ENCODE peak calls at places on chromosome 15, in four cellular contexts. One of them, this sample, is unnamed.

GRCh38 chr15:53978248-53978906 is at the start of gene UNC13C:
- DNase-seq in OCI-M1: no peak
- DNase-seq in T follicular helper cell: no peak
- DNase-seq in HTR-8/SVneo: no peak
- DNase-seq in this sample: no peak

GRCh38 chr15:100043069-100043641 is 298.6 kb downstream of the ADAMTS17 start:
- DNase-seq in OCI-M1: peak
- DNase-seq in T follicular helper cell: no peak
- DNase-seq in HTR-8/SVneo: peak
- DNase-seq in this sample: peak

GRCh38 chr15:69600556-69601085 is 148.0 kb downstream of the RPLP1 start:
- DNase-seq in OCI-M1: no peak
- DNase-seq in T follicular helper cell: no peak
- DNase-seq in HTR-8/SVneo: no peak
- DNase-seq in this sample: no peak

GRCh38 chr15:39426552-39427532 is 154.0 kb upstream of the THBS1 start:
- DNase-seq in OCI-M1: peak
- DNase-seq in T follicular helper cell: peak
- DNase-seq in HTR-8/SVneo: no peak
- DNase-seq in this sample: peak

GRCh38 chr15:51348688-51349087 is 7.2 kb downstream of the GLDN start:
- DNase-seq in OCI-M1: no peak
- DNase-seq in T follicular helper cell: no peak
- DNase-seq in HTR-8/SVneo: no peak
- DNase-seq in this sample: no peak

GRCh38 chr15:90594297-90594696 is 64.6 kb downstream of the CRTC3 start:
- DNase-seq in OCI-M1: no peak
- DNase-seq in T follicular helper cell: peak
- DNase-seq in HTR-8/SVneo: no peak
- DNase-seq in this sample: no peak

GRCh38 chr15:64151727-64152506 is at the start of gene SNX22:
- DNase-seq in OCI-M1: no peak
- DNase-seq in T follicular helper cell: peak
- DNase-seq in HTR-8/SVneo: no peak
- DNase-seq in this sample: no peak

GRCh38 chr15:39859609-39860008 is 60.5 kb downstream of the GPR176 start:
- DNase-seq in OCI-M1: no peak
- DNase-seq in T follicular helper cell: no peak
- DNase-seq in HTR-8/SVneo: no peak
- DNase-seq in this sample: no peak

GRCh38 chr15:94704946-94705345 is 473.6 kb downstream of the MCTP2 start:
- DNase-seq in OCI-M1: no peak
- DNase-seq in T follicular helper cell: no peak
- DNase-seq in HTR-8/SVneo: no peak
- DNase-seq in this sample: no peak

GRCh38 chr15:40545457-40545856 is 19.4 kb downstream of the CCDC32 start:
- DNase-seq in OCI-M1: no peak
- DNase-seq in T follicular helper cell: no peak
- DNase-seq in HTR-8/SVneo: no peak
- DNase-seq in this sample: no peak

GRCh38 chr15:31358957-31359721 is 32.5 kb downstream of the KLF13 start:
- DNase-seq in OCI-M1: no peak
- DNase-seq in T follicular helper cell: no peak
- DNase-seq in HTR-8/SVneo: no peak
- DNase-seq in this sample: no peak

GRCh38 chr15:82126346-82126745 is 80.5 kb upstream of the MEX3B start:
- DNase-seq in OCI-M1: no peak
- DNase-seq in T follicular helper cell: no peak
- DNase-seq in HTR-8/SVneo: no peak
- DNase-seq in this sample: no peak

GRCh38 chr15:90040618-90041017 is 39.5 kb downstream of the ZNF710 start:
- DNase-seq in OCI-M1: peak
- DNase-seq in T follicular helper cell: no peak
- DNase-seq in HTR-8/SVneo: no peak
- DNase-seq in this sample: no peak

GRCh38 chr15:48722764-48723661 is 77.5 kb upstream of the FBN1 start:
- DNase-seq in OCI-M1: peak
- DNase-seq in T follicular helper cell: no peak
- DNase-seq in HTR-8/SVneo: peak
- DNase-seq in this sample: peak

GRCh38 chr15:45112592-45113379 is 1.2 kb downstream of the DUOX2 start:
- DNase-seq in OCI-M1: no peak
- DNase-seq in T follicular helper cell: no peak
- DNase-seq in HTR-8/SVneo: no peak
- DNase-seq in this sample: no peak

GRCh38 chr15:80061581-80061980 is 2.1 kb downstream of the ZFAND6 start:
- DNase-seq in OCI-M1: peak
- DNase-seq in T follicular helper cell: no peak
- DNase-seq in HTR-8/SVneo: no peak
- DNase-seq in this sample: no peak

GRCh38 chr15:83549563-83549962 is 102.4 kb downstream of the SH3GL3 start:
- DNase-seq in OCI-M1: no peak
- DNase-seq in T follicular helper cell: no peak
- DNase-seq in HTR-8/SVneo: no peak
- DNase-seq in this sample: no peak

GRCh38 chr15:59355730-59356129 is 16.9 kb downstream of the MYO1E start:
- DNase-seq in OCI-M1: no peak
- DNase-seq in T follicular helper cell: no peak
- DNase-seq in HTR-8/SVneo: no peak
- DNase-seq in this sample: no peak

GRCh38 chr15:92636950-92637481 is 18.6 kb downstream of the FAM174B start:
- DNase-seq in OCI-M1: no peak
- DNase-seq in T follicular helper cell: no peak
- DNase-seq in HTR-8/SVneo: no peak
- DNase-seq in this sample: peak

GRCh38 chr15:32849769-32850668 is 132.2 kb downstream of the GREM1 start:
- DNase-seq in OCI-M1: peak
- DNase-seq in T follicular helper cell: no peak
- DNase-seq in HTR-8/SVneo: peak
- DNase-seq in this sample: peak

GRCh38 chr15:66714543-66714981 is 12.5 kb downstream of the SMAD6 start:
- DNase-seq in OCI-M1: no peak
- DNase-seq in T follicular helper cell: no peak
- DNase-seq in HTR-8/SVneo: no peak
- DNase-seq in this sample: peak

GRCh38 chr15:66131200-66131599 is 122.3 kb downstream of the MEGF11 start:
- DNase-seq in OCI-M1: no peak
- DNase-seq in T follicular helper cell: no peak
- DNase-seq in HTR-8/SVneo: no peak
- DNase-seq in this sample: no peak

GRCh38 chr15:41584636-41585139 is 25.7 kb downstream of the TYRO3 start:
- DNase-seq in OCI-M1: no peak
- DNase-seq in T follicular helper cell: no peak
- DNase-seq in HTR-8/SVneo: no peak
- DNase-seq in this sample: peak

GRCh38 chr15:50137893-50138292 is 18.9 kb upstream of the ATP8B4 start:
- DNase-seq in OCI-M1: no peak
- DNase-seq in T follicular helper cell: no peak
- DNase-seq in HTR-8/SVneo: no peak
- DNase-seq in this sample: peak

GRCh38 chr15:60520825-60521368 is 42.0 kb upstream of the ICE2 start:
- DNase-seq in OCI-M1: peak
- DNase-seq in T follicular helper cell: peak
- DNase-seq in HTR-8/SVneo: peak
- DNase-seq in this sample: peak

GRCh38 chr15:47427463-47427862 is 289.8 kb upstream of the SEMA6D start:
- DNase-seq in OCI-M1: no peak
- DNase-seq in T follicular helper cell: no peak
- DNase-seq in HTR-8/SVneo: no peak
- DNase-seq in this sample: no peak

GRCh38 chr15:100463515-100463914 is 65.2 kb downstream of the CERS3 start:
- DNase-seq in OCI-M1: no peak
- DNase-seq in T follicular helper cell: no peak
- DNase-seq in HTR-8/SVneo: no peak
- DNase-seq in this sample: peak

GRCh38 chr15:73983211-73983727 is 8.8 kb downstream of the STOML1 start:
- DNase-seq in OCI-M1: no peak
- DNase-seq in T follicular helper cell: no peak
- DNase-seq in HTR-8/SVneo: no peak
- DNase-seq in this sample: no peak

GRCh38 chr15:27770086-27770607 is 329.0 kb downstream of the OCA2 start:
- DNase-seq in OCI-M1: no peak
- DNase-seq in T follicular helper cell: no peak
- DNase-seq in HTR-8/SVneo: no peak
- DNase-seq in this sample: no peak

GRCh38 chr15:69314174-69314573 is 15.5 kb downstream of the PAQR5 start:
- DNase-seq in OCI-M1: no peak
- DNase-seq in T follicular helper cell: no peak
- DNase-seq in HTR-8/SVneo: no peak
- DNase-seq in this sample: no peak

GRCh38 chr15:47753591-47753990 is 36.3 kb downstream of the SEMA6D start:
- DNase-seq in OCI-M1: no peak
- DNase-seq in T follicular helper cell: no peak
- DNase-seq in HTR-8/SVneo: no peak
- DNase-seq in this sample: no peak

GRCh38 chr15:78988361-78988911 is 43.6 kb upstream of the CTSH start:
- DNase-seq in OCI-M1: peak
- DNase-seq in T follicular helper cell: no peak
- DNase-seq in HTR-8/SVneo: peak
- DNase-seq in this sample: peak

GRCh38 chr15:60096157-60096556 is 92.0 kb downstream of the FOXB1 start:
- DNase-seq in OCI-M1: no peak
- DNase-seq in T follicular helper cell: no peak
- DNase-seq in HTR-8/SVneo: no peak
- DNase-seq in this sample: peak

GRCh38 chr15:101137312-101137940 is 114.4 kb downstream of the CHSY1 start:
- DNase-seq in OCI-M1: peak
- DNase-seq in T follicular helper cell: no peak
- DNase-seq in HTR-8/SVneo: no peak
- DNase-seq in this sample: no peak

GRCh38 chr15:62412634-62413033 is 247.5 kb upstream of the C2CD4B start:
- DNase-seq in OCI-M1: no peak
- DNase-seq in T follicular helper cell: no peak
- DNase-seq in HTR-8/SVneo: no peak
- DNase-seq in this sample: no peak

This sample was measured in trophoblast cell.